ENCODE peak calls at places on chromosomes 3 and 15, in four cellular contexts. N is HCT116, A is stomach, J is heart left ventricle. O is an unnamed sample.

GRCh38 chr3:64488938-64489337 is 198.9 kb downstream of the ADAMTS9 start:
- DNase-seq in N (no peak), A (no peak), J (no peak), O (no peak)

GRCh38 chr15:39009740-39010139 is 445.1 kb upstream of the RASGRP1 start:
- DNase-seq in N (no peak), A (no peak), J (no peak), O (no peak)

GRCh38 chr3:5972586-5972985 is 785.1 kb downstream of the EDEM1 start:
- DNase-seq in N (no peak), A (no peak), J (no peak), O (no peak)

GRCh38 chr15:38058596-38059075 is 124.2 kb downstream of the TMCO5A start:
- DNase-seq in N (no peak), A (no peak), J (no peak), O (no peak)

GRCh38 chr3:170564664-170565063 is 21.2 kb downstream of the SLC7A14 start:
- DNase-seq in N (no peak), A (no peak), J (no peak), O (no peak)

GRCh38 chr3:110965976-110966375 is 105.6 kb upstream of the NECTIN3 start:
- DNase-seq in N (no peak), A (no peak), J (no peak), O (no peak)

GRCh38 chr3:138284957-138285477 is 44.6 kb downstream of the NME9 start:
- DNase-seq in N (no peak), A (no peak), J (no peak), O (no peak)

GRCh38 chr3:55607175-55607574 is 120.1 kb upstream of the WNT5A start:
- DNase-seq in N (no peak), A (no peak), J (no peak), O (no peak)

GRCh38 chr15:75673426-75674247 is 25.9 kb downstream of the SNX33 start:
- DNase-seq in N (no peak), A (peak; percentile 43), J (peak; percentile 91), O (no peak)

GRCh38 chr15:46708226-46708625 is 1009.1 kb upstream of the SEMA6D start:
- DNase-seq in N (no peak), A (no peak), J (no peak), O (no peak)

GRCh38 chr15:66834863-66835557 is 133.0 kb downstream of the SMAD6 start:
- DNase-seq in N (no peak), A (no peak), J (no peak), O (no peak)

GRCh38 chr3:190131329-190131728 is 10.6 kb upstream of the P3H2 start:
- DNase-seq in N (peak; percentile 24), A (peak; percentile 52), J (no peak), O (no peak)

GRCh38 chr3:112010631-112011030 is 11.9 kb downstream of the TAGLN3 start:
- DNase-seq in N (no peak), A (no peak), J (no peak), O (no peak)

GRCh38 chr3:113985526-113985925 is 37.7 kb downstream of the ZDHHC23 start:
- DNase-seq in N (no peak), A (no peak), J (no peak), O (no peak)

GRCh38 chr3:37861540-37862051 is at the start of gene CTDSPL:
- DNase-seq in N (no peak), A (peak; percentile 62), J (peak; percentile 70), O (no peak)

GRCh38 chr3:122921791-122922651 is 105.5 kb downstream of the SEMA5B start:
- DNase-seq in N (no peak), A (no peak), J (no peak), O (no peak)

GRCh38 chr3:170117134-170117533 is 64.4 kb downstream of the PHC3 start:
- DNase-seq in N (no peak), A (no peak), J (no peak), O (no peak)

GRCh38 chr3:141789281-141789680 is 26.1 kb downstream of the GRK7 start:
- DNase-seq in N (peak; percentile 10), A (no peak), J (no peak), O (no peak)

GRCh38 chr15:24645627-24646026 is 29.9 kb upstream of the NPAP1 start:
- DNase-seq in N (no peak), A (no peak), J (no peak), O (no peak)
- TF ChIP-seq CTCF in N (no peak), A (no peak), J (no peak), O (no peak)

DNA sequence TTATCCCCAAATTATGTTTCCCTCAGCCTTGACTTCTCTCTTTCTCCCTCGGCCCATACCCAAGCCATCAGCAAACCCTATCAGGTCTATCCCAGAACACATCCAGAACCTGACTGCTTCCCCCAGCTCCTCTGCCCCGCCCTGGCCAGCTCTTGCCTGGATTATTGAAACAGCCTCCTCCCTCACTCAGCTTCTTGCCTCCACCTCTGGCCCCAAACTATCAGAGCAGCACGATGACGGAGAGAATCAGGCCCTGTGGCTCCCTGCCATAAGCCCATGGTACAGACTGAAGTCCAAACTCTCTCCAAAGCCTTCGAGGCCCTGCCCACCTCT is 105.3 kb upstream of the LINGO1 start:
- DNase-seq in N (no peak), A (no peak), J (no peak), O (no peak)
- TF ChIP-seq POLR2A in N (no peak), A (no peak), J (no peak), O (no peak)

GRCh38 chr3:172077197-172077734 is 37.9 kb downstream of the FNDC3B start:
- DNase-seq in N (no peak), A (no peak), J (no peak), O (no peak)
- H3K36me3 ChIP-seq in N (no peaks in the 10 kb centered on the region), A (no peaks in the 10 kb centered on the region), J (peaks cover 8% of the 10 kb centered on the region), O (no peaks in the 10 kb centered on the region)

GRCh38 chr3:126928921-126929485 is 53.9 kb upstream of the PLXNA1 start:
- DNase-seq in N (no peak), A (no peak), J (no peak), O (no peak)

GRCh38 chr3:126925411-126926171 is 57.3 kb upstream of the PLXNA1 start:
- DNase-seq in N (no peak), A (no peak), J (peak; percentile 55), O (no peak)

GRCh38 chr3:126926684-126927404 is 56.1 kb upstream of the PLXNA1 start:
- DNase-seq in N (peak; percentile 19), A (no peak), J (peak; percentile 78), O (no peak)

GRCh38 chr3:126927405-126927750 is 55.5 kb upstream of the PLXNA1 start:
- DNase-seq in N (no peak), A (no peak), J (no peak), O (no peak)

DNA sequence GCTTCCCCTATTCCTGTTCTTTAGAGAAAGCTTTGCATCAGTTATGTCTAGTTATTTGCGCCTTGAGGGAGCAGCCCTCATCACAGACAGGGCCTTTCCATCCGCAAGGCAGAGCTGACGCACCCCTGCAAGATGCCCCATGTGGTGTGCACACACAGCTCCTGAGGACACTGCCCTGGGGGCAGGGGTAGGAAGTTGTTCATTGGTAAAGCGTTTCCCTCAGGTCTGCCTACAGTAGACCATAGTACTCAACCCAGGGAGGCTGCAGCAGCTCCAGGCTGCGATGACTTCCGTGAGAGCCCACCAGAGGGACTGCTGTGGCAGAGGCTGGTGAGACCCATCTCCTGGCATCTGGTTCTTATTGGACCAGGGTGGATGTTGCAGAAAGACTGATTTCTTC is 55.1 kb upstream of the PLXNA1 start:
- DNase-seq in N (no peak), A (no peak), J (no peak), O (no peak)
- TF ChIP-seq CTCF in N (peak; percentile 3), A (no peak), J (no peak), O (no peak)

DNA sequence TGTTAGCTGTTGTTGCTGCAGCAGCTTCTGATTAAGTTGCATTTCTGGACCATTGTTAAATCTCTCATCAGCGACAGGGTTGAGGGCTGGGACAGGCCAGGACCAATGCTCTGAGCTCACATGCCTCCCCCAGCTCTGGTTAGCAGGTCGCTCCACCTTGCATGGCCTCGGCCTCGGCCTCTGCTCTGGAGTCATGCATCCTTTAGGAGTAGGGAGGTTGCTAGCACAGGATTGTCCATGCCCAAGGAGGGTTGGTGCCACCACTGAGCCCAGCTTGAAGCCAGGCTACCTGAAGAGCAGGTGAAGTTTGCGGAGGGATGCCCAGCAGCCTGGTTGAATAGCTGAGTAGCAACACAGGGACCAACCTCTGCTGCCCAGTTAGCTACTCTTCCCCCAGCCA is 11.2 kb upstream of the CPNE9 start:
- DNase-seq in N (no peak), A (no peak), J (no peak), O (no peak)
- TF ChIP-seq POLR2A in N (no peak), A (no peak), J (no peak), O (no peak)